ENCODE peak calls at places on chromosomes 6 and 20, in nine cellular contexts. One of them, this sample, is unnamed.

GRCh38 chr6:75934643-75935472 is 137.6 kb downstream of the IMPG1 start:
- DNase-seq in NCI-H748 treated with DMSO at 0.1 percent for 48 hours: peak
- DNase-seq in GM12878: peak
- DNase-seq in astrocyte of the spinal cord: peak
- DNase-seq in HEK293T: peak
- DNase-seq in globus pallidus: peak
- DNase-seq in NCI-H2081: peak
- DNase-seq in endodermal cell: peak
- DNase-seq in aorta: no peak
- DNase-seq in this sample: peak

GRCh38 chr6:169959129-169960002 is 207.9 kb downstream of the ERMARD start:
- DNase-seq in NCI-H748 treated with DMSO at 0.1 percent for 48 hours: peak
- DNase-seq in GM12878: no peak
- DNase-seq in astrocyte of the spinal cord: no peak
- DNase-seq in HEK293T: no peak
- DNase-seq in globus pallidus: no peak
- DNase-seq in NCI-H2081: peak
- DNase-seq in endodermal cell: peak
- DNase-seq in aorta: peak
- DNase-seq in this sample: no peak

GRCh38 chr6:98747246-98747645 is 87.1 kb upstream of the POU3F2 start:
- DNase-seq in NCI-H748 treated with DMSO at 0.1 percent for 48 hours: no peak
- DNase-seq in GM12878: no peak
- DNase-seq in astrocyte of the spinal cord: no peak
- DNase-seq in HEK293T: no peak
- DNase-seq in globus pallidus: peak
- DNase-seq in NCI-H2081: no peak
- DNase-seq in endodermal cell: no peak
- DNase-seq in aorta: no peak
- DNase-seq in this sample: no peak

GRCh38 chr6:106886922-106887797 is 87.4 kb downstream of the CD24 start:
- DNase-seq in NCI-H748 treated with DMSO at 0.1 percent for 48 hours: peak
- DNase-seq in GM12878: no peak
- DNase-seq in astrocyte of the spinal cord: peak
- DNase-seq in HEK293T: no peak
- DNase-seq in globus pallidus: no peak
- DNase-seq in NCI-H2081: peak
- DNase-seq in endodermal cell: no peak
- DNase-seq in aorta: no peak
- DNase-seq in this sample: no peak

GRCh38 chr6:100184473-100184872 is 190.4 kb upstream of the MCHR2 start:
- DNase-seq in NCI-H748 treated with DMSO at 0.1 percent for 48 hours: no peak
- DNase-seq in GM12878: no peak
- DNase-seq in astrocyte of the spinal cord: no peak
- DNase-seq in HEK293T: no peak
- DNase-seq in globus pallidus: no peak
- DNase-seq in NCI-H2081: no peak
- DNase-seq in endodermal cell: no peak
- DNase-seq in aorta: no peak
- DNase-seq in this sample: no peak

GRCh38 chr6:134035823-134036296 is 16.6 kb downstream of the SLC2A12 start:
- DNase-seq in NCI-H748 treated with DMSO at 0.1 percent for 48 hours: peak
- DNase-seq in GM12878: peak
- DNase-seq in astrocyte of the spinal cord: peak
- DNase-seq in HEK293T: no peak
- DNase-seq in globus pallidus: peak
- DNase-seq in NCI-H2081: peak
- DNase-seq in endodermal cell: no peak
- DNase-seq in aorta: no peak
- DNase-seq in this sample: no peak

GRCh38 chr6:97885230-97885772 is 602.3 kb upstream of the MMS22L start:
- DNase-seq in NCI-H748 treated with DMSO at 0.1 percent for 48 hours: peak
- DNase-seq in GM12878: no peak
- DNase-seq in astrocyte of the spinal cord: no peak
- DNase-seq in HEK293T: no peak
- DNase-seq in globus pallidus: no peak
- DNase-seq in NCI-H2081: peak
- DNase-seq in endodermal cell: no peak
- DNase-seq in aorta: no peak
- DNase-seq in this sample: no peak

GRCh38 chr20:24762371-24762770 is 186.7 kb upstream of the CST7 start:
- DNase-seq in NCI-H748 treated with DMSO at 0.1 percent for 48 hours: no peak
- DNase-seq in GM12878: no peak
- DNase-seq in astrocyte of the spinal cord: no peak
- DNase-seq in HEK293T: no peak
- DNase-seq in globus pallidus: no peak
- DNase-seq in NCI-H2081: no peak
- DNase-seq in endodermal cell: peak
- DNase-seq in aorta: no peak
- DNase-seq in this sample: no peak

GRCh38 chr20:19497064-19497463 is 261.0 kb upstream of the RIN2 start:
- DNase-seq in NCI-H748 treated with DMSO at 0.1 percent for 48 hours: no peak
- DNase-seq in GM12878: no peak
- DNase-seq in astrocyte of the spinal cord: peak
- DNase-seq in HEK293T: no peak
- DNase-seq in globus pallidus: no peak
- DNase-seq in NCI-H2081: no peak
- DNase-seq in endodermal cell: no peak
- DNase-seq in aorta: no peak
- DNase-seq in this sample: no peak

GRCh38 chr6:56692586-56693245 is 50.0 kb upstream of the DST start:
- DNase-seq in NCI-H748 treated with DMSO at 0.1 percent for 48 hours: no peak
- DNase-seq in GM12878: no peak
- DNase-seq in astrocyte of the spinal cord: peak
- DNase-seq in HEK293T: no peak
- DNase-seq in globus pallidus: peak
- DNase-seq in NCI-H2081: no peak
- DNase-seq in endodermal cell: no peak
- DNase-seq in aorta: no peak
- DNase-seq in this sample: no peak

GRCh38 chr6:26003102-26003694 is 40.6 kb downstream of the TRIM38 start:
- DNase-seq in NCI-H748 treated with DMSO at 0.1 percent for 48 hours: peak
- DNase-seq in GM12878: no peak
- DNase-seq in astrocyte of the spinal cord: peak
- DNase-seq in HEK293T: peak
- DNase-seq in globus pallidus: peak
- DNase-seq in NCI-H2081: peak
- DNase-seq in endodermal cell: peak
- DNase-seq in aorta: peak
- DNase-seq in this sample: peak

GRCh38 chr20:25579081-25579770 is 6.1 kb downstream of the NINL start:
- DNase-seq in NCI-H748 treated with DMSO at 0.1 percent for 48 hours: no peak
- DNase-seq in GM12878: no peak
- DNase-seq in astrocyte of the spinal cord: peak
- DNase-seq in HEK293T: no peak
- DNase-seq in globus pallidus: no peak
- DNase-seq in NCI-H2081: no peak
- DNase-seq in endodermal cell: peak
- DNase-seq in aorta: no peak
- DNase-seq in this sample: no peak

GRCh38 chr6:85404497-85405174 is 45.2 kb upstream of the NT5E start:
- DNase-seq in NCI-H748 treated with DMSO at 0.1 percent for 48 hours: no peak
- DNase-seq in GM12878: no peak
- DNase-seq in astrocyte of the spinal cord: peak
- DNase-seq in HEK293T: no peak
- DNase-seq in globus pallidus: no peak
- DNase-seq in NCI-H2081: no peak
- DNase-seq in endodermal cell: no peak
- DNase-seq in aorta: peak
- DNase-seq in this sample: no peak

GRCh38 chr20:51565741-51566140 is 23.2 kb upstream of the NFATC2 start:
- DNase-seq in NCI-H748 treated with DMSO at 0.1 percent for 48 hours: no peak
- DNase-seq in GM12878: no peak
- DNase-seq in astrocyte of the spinal cord: peak
- DNase-seq in HEK293T: no peak
- DNase-seq in globus pallidus: no peak
- DNase-seq in NCI-H2081: no peak
- DNase-seq in endodermal cell: no peak
- DNase-seq in aorta: no peak
- DNase-seq in this sample: no peak

GRCh38 chr6:152129606-152130249 is 322.2 kb downstream of the ESR1 start:
- DNase-seq in NCI-H748 treated with DMSO at 0.1 percent for 48 hours: no peak
- DNase-seq in GM12878: no peak
- DNase-seq in astrocyte of the spinal cord: peak
- DNase-seq in HEK293T: no peak
- DNase-seq in globus pallidus: no peak
- DNase-seq in NCI-H2081: no peak
- DNase-seq in endodermal cell: no peak
- DNase-seq in aorta: no peak
- DNase-seq in this sample: no peak

GRCh38 chr20:38763616-38764015 is 15.4 kb downstream of the ACTR5 start:
- DNase-seq in NCI-H748 treated with DMSO at 0.1 percent for 48 hours: no peak
- DNase-seq in GM12878: no peak
- DNase-seq in astrocyte of the spinal cord: no peak
- DNase-seq in HEK293T: no peak
- DNase-seq in globus pallidus: no peak
- DNase-seq in NCI-H2081: no peak
- DNase-seq in endodermal cell: no peak
- DNase-seq in aorta: no peak
- DNase-seq in this sample: no peak

GRCh38 chr6:148808786-148809304 is 62.0 kb downstream of the UST start:
- DNase-seq in NCI-H748 treated with DMSO at 0.1 percent for 48 hours: no peak
- DNase-seq in GM12878: no peak
- DNase-seq in astrocyte of the spinal cord: no peak
- DNase-seq in HEK293T: no peak
- DNase-seq in globus pallidus: no peak
- DNase-seq in NCI-H2081: no peak
- DNase-seq in endodermal cell: no peak
- DNase-seq in aorta: no peak
- DNase-seq in this sample: no peak

GRCh38 chr20:8313073-8313472 is 181.0 kb downstream of the PLCB1 start:
- DNase-seq in NCI-H748 treated with DMSO at 0.1 percent for 48 hours: no peak
- DNase-seq in GM12878: no peak
- DNase-seq in astrocyte of the spinal cord: no peak
- DNase-seq in HEK293T: no peak
- DNase-seq in globus pallidus: no peak
- DNase-seq in NCI-H2081: no peak
- DNase-seq in endodermal cell: no peak
- DNase-seq in aorta: no peak
- DNase-seq in this sample: no peak

GRCh38 chr6:159267165-159267564 is 98.0 kb downstream of the FNDC1 start:
- DNase-seq in NCI-H748 treated with DMSO at 0.1 percent for 48 hours: no peak
- DNase-seq in GM12878: no peak
- DNase-seq in astrocyte of the spinal cord: no peak
- DNase-seq in HEK293T: peak
- DNase-seq in globus pallidus: no peak
- DNase-seq in NCI-H2081: no peak
- DNase-seq in endodermal cell: peak
- DNase-seq in aorta: no peak
- DNase-seq in this sample: peak

GRCh38 chr6:69827491-69827890 is 30.7 kb upstream of the LMBRD1 start:
- DNase-seq in NCI-H748 treated with DMSO at 0.1 percent for 48 hours: no peak
- DNase-seq in GM12878: no peak
- DNase-seq in astrocyte of the spinal cord: peak
- DNase-seq in HEK293T: no peak
- DNase-seq in globus pallidus: no peak
- DNase-seq in NCI-H2081: no peak
- DNase-seq in endodermal cell: no peak
- DNase-seq in aorta: no peak
- DNase-seq in this sample: no peak

GRCh38 chr6:29602564-29603361 is 17.8 kb downstream of the OR2H2 start:
- DNase-seq in NCI-H748 treated with DMSO at 0.1 percent for 48 hours: peak
- DNase-seq in GM12878: no peak
- DNase-seq in astrocyte of the spinal cord: no peak
- DNase-seq in HEK293T: peak
- DNase-seq in globus pallidus: no peak
- DNase-seq in NCI-H2081: peak
- DNase-seq in endodermal cell: peak
- DNase-seq in aorta: no peak
- DNase-seq in this sample: peak

GRCh38 chr6:137102050-137102848 is 57.5 kb upstream of the IL20RA start:
- DNase-seq in NCI-H748 treated with DMSO at 0.1 percent for 48 hours: no peak
- DNase-seq in GM12878: peak
- DNase-seq in astrocyte of the spinal cord: no peak
- DNase-seq in HEK293T: no peak
- DNase-seq in globus pallidus: no peak
- DNase-seq in NCI-H2081: no peak
- DNase-seq in endodermal cell: no peak
- DNase-seq in aorta: no peak
- DNase-seq in this sample: no peak

GRCh38 chr20:45346851-45347250 is 1.4 kb downstream of the SDC4 start:
- DNase-seq in NCI-H748 treated with DMSO at 0.1 percent for 48 hours: no peak
- DNase-seq in GM12878: no peak
- DNase-seq in astrocyte of the spinal cord: no peak
- DNase-seq in HEK293T: no peak
- DNase-seq in globus pallidus: no peak
- DNase-seq in NCI-H2081: no peak
- DNase-seq in endodermal cell: no peak
- DNase-seq in aorta: no peak
- DNase-seq in this sample: no peak

GRCh38 chr6:143093290-143093689 is 32.6 kb downstream of the AIG1 start:
- DNase-seq in NCI-H748 treated with DMSO at 0.1 percent for 48 hours: no peak
- DNase-seq in GM12878: no peak
- DNase-seq in astrocyte of the spinal cord: no peak
- DNase-seq in HEK293T: no peak
- DNase-seq in globus pallidus: no peak
- DNase-seq in NCI-H2081: no peak
- DNase-seq in endodermal cell: no peak
- DNase-seq in aorta: no peak
- DNase-seq in this sample: no peak

GRCh38 chr20:7523288-7523687 is 417.0 kb downstream of the HAO1 start:
- DNase-seq in NCI-H748 treated with DMSO at 0.1 percent for 48 hours: no peak
- DNase-seq in GM12878: no peak
- DNase-seq in astrocyte of the spinal cord: no peak
- DNase-seq in HEK293T: no peak
- DNase-seq in globus pallidus: no peak
- DNase-seq in NCI-H2081: no peak
- DNase-seq in endodermal cell: no peak
- DNase-seq in aorta: no peak
- DNase-seq in this sample: no peak

GRCh38 chr6:15662246-15663056 is at the start of gene DTNBP1:
- DNase-seq in NCI-H748 treated with DMSO at 0.1 percent for 48 hours: peak
- DNase-seq in GM12878: peak
- DNase-seq in astrocyte of the spinal cord: peak
- DNase-seq in HEK293T: peak
- DNase-seq in globus pallidus: peak
- DNase-seq in NCI-H2081: peak
- DNase-seq in endodermal cell: peak
- DNase-seq in aorta: peak
- DNase-seq in this sample: peak

GRCh38 chr20:59724457-59725366 is 120.4 kb downstream of the PHACTR3 start:
- DNase-seq in NCI-H748 treated with DMSO at 0.1 percent for 48 hours: no peak
- DNase-seq in GM12878: no peak
- DNase-seq in astrocyte of the spinal cord: no peak
- DNase-seq in HEK293T: no peak
- DNase-seq in globus pallidus: no peak
- DNase-seq in NCI-H2081: no peak
- DNase-seq in endodermal cell: peak
- DNase-seq in aorta: no peak
- DNase-seq in this sample: no peak